ENCODE peak calls at places on chromosome 17, in four cellular contexts. L is H1, B is HepG2, D is GM12878. M is an unnamed sample.

GRCh38 chr17:68435876-68436842 is 21.1 kb downstream of the WIPI1 start:
- DNase-seq in D (no peak), B (peak), L (no peak), M (peak)

GRCh38 chr17:28471531-28472342 is 1.7 kb upstream of the SLC13A2 start:
- DNase-seq in L (no peak), D (no peak), B (no peak), M (no peak)

GRCh38 chr17:65171753-65172152 is 34.6 kb downstream of the RGS9 start:
- DNase-seq in D (no peak), B (no peak), L (no peak), M (no peak)

GRCh38 chr17:41190328-41190727 is 641 bp downstream of the KRTAP9-1 start:
- DNase-seq in D (no peak), B (no peak), L (no peak), M (no peak)

GRCh38 chr17:42224651-42225050 is 30.4 kb upstream of the GHDC start:
- DNase-seq in L (no peak), B (no peak), D (no peak), M (no peak)

GRCh38 chr17:33169580-33170285 is 123.4 kb downstream of the ASIC2 start:
- DNase-seq in B (no peak), D (no peak), L (no peak), M (no peak)

GRCh38 chr17:63954402-63955063 is 18.2 kb downstream of the SCN4A start:
- DNase-seq in L (no peak), B (no peak), D (no peak), M (no peak)

GRCh38 chr17:82407255-82407654 is 10.9 kb upstream of the HEXD start:
- DNase-seq in D (no peak), B (no peak), L (no peak), M (no peak)

GRCh38 chr17:81135503-81136283 is 29.6 kb upstream of the PVALEF start:
- DNase-seq in D (no peak), L (no peak), B (no peak), M (no peak)

GRCh38 chr17:68762911-68763310 is 161.7 kb upstream of the FAM20A start:
- DNase-seq in L (no peak), B (no peak), D (no peak), M (no peak)

GRCh38 chr17:61568219-61569072 is 22.6 kb downstream of the NACA2 start:
- DNase-seq in L (no peak), D (no peak), B (peak), M (no peak)

GRCh38 chr17:58337126-58337599 is 8.6 kb upstream of the TSPOAP1 start:
- DNase-seq in L (no peak), D (no peak), B (no peak), M (peak)

GRCh38 chr17:53724726-53725125 is 98.0 kb upstream of the KIF2B start:
- DNase-seq in L (no peak), B (no peak), D (no peak), M (no peak)

GRCh38 chr17:8963665-8964258 is 1.7 kb downstream of the PIK3R5 start:
- DNase-seq in B (no peak), D (no peak), L (no peak), M (no peak)

GRCh38 chr17:57016764-57017116 is 38.8 kb downstream of the SCPEP1 start:
- DNase-seq in B (no peak), L (no peak), D (no peak), M (no peak)

GRCh38 chr17:79835953-79836951 is 3.0 kb downstream of the CBX4 start:
- DNase-seq in D (no peak), B (no peak), L (peak), M (peak)

GRCh38 chr17:38914741-38915638 is 10.4 kb upstream of the LASP1NB start:
- DNase-seq in D (no peak), L (no peak), B (peak), M (peak)

GRCh38 chr17:51647873-51648272 is 387.5 kb downstream of the UTP18 start:
- DNase-seq in B (no peak), L (no peak), D (no peak), M (no peak)

GRCh38 chr17:21689604-21690003 is 2.7 kb upstream of the KCNJ18 start:
- DNase-seq in B (no peak), L (no peak), D (no peak), M (no peak)

GRCh38 chr17:83191388-83192160 is 112.2 kb downstream of the METRNL start:
- DNase-seq in D (no peak), L (no peak), B (no peak), M (no peak)

GRCh38 chr17:16044484-16044883 is 44.9 kb downstream of the TTC19 start:
- DNase-seq in D (no peak), L (no peak), B (no peak), M (no peak)

GRCh38 chr17:1843947-1844346 is 14.1 kb downstream of the RPA1 start:
- DNase-seq in L (no peak), D (no peak), B (no peak), M (no peak)

GRCh38 chr17:68954146-68954971 is 833 bp downstream of the ABCA8 start:
- DNase-seq in D (no peak), L (no peak), B (no peak), M (no peak)

GRCh38 chr17:66417300-66417719 is 114.9 kb downstream of the PRKCA start:
- DNase-seq in D (no peak), B (peak), L (no peak), M (no peak)

GRCh38 chr17:63154586-63155244 is 188.7 kb downstream of the TANC2 start:
- DNase-seq in B (no peak), D (no peak), L (no peak), M (no peak)

GRCh38 chr17:7814969-7815368 is 19.0 kb upstream of the KDM6B start:
- DNase-seq in L (no peak), D (no peak), B (no peak), M (no peak)

GRCh38 chr17:60326702-60327101 is 65.2 kb downstream of the USP32 start:
- DNase-seq in B (no peak), D (no peak), L (no peak), M (no peak)

GRCh38 chr17:58932956-58933355 is 173.7 kb downstream of the TRIM37 start:
- DNase-seq in B (no peak), L (no peak), D (no peak), M (no peak)

GRCh38 chr17:13010959-13011358 is 6.9 kb downstream of the ELAC2 start:
- DNase-seq in B (no peak), D (no peak), L (no peak), M (no peak)

GRCh38 chr17:66365204-66365524 is 62.8 kb downstream of the PRKCA start:
- DNase-seq in L (no peak), B (no peak), D (no peak), M (no peak)

GRCh38 chr17:80106176-80106575 is 4.8 kb downstream of the GAA start:
- DNase-seq in L (no peak), D (no peak), B (no peak), M (no peak)

DNA sequence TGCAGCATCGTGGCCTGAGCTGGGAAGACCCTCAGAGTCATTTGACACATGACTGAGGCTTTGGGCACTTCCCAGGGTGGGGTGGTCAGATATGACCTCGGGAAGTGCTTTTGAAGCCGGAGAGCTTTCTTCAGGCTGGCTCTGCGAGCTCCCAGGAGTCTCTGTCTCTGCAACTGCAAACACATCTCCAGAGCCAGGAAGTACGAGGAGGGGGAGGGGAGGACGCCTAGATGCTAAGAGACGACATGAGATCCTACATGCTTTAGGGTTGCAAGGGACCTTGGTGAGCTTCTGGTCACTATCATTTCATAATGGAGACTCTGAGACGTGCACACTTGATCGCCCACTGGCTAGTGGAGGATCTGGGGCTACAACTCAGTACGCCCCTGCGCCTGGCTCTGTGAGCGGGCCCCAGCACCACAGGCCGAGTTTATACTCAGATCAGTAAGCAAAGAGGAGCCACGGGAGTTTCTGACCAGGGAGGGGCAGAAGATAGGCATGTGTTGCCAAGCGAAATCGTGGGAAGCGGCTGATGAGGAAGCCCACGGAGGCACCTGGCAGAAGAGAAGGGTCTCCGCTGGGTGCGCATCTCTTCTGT is 527 bp upstream of the MGAT5B start:
- DNase-seq in L (no peak), D (no peak), B (no peak), M (no peak)
- TF ChIP-seq SP1 in L (no peak), D (no peak), B (no peak), M (no peak)

GRCh38 chr17:78737332-78737731 is 44.7 kb downstream of the CYTH1 start:
- DNase-seq in L (no peak), B (no peak), D (no peak), M (peak)
- TF ChIP-seq EP300 in L (no peak), B (no peak), D (no peak), M (peak)

GRCh38 chr17:48791128-48792032 is 25.6 kb downstream of the TTLL6 start:
- DNase-seq in D (peak), B (peak), L (peak), M (peak)
- TF ChIP-seq SP1 in D (no peak), B (no peak), L (no peak), M (peak)

GRCh38 chr17:36901506-36901905 is 35.8 kb upstream of the LHX1 start:
- DNase-seq in D (no peak), L (peak), B (peak), M (no peak)
- TF ChIP-seq EP300 in D (no peak), L (no peak), B (no peak), M (no peak)

GRCh38 chr17:50347087-50347893 is 1.4 kb downstream of the XYLT2 start:
- DNase-seq in D (no peak), B (no peak), L (no peak), M (no peak)

GRCh38 chr17:50350733-50351132 is 4.8 kb downstream of the XYLT2 start:
- DNase-seq in D (no peak), B (no peak), L (no peak), M (no peak)

GRCh38 chr17:50347894-50348291 is 2.0 kb downstream of the XYLT2 start:
- DNase-seq in B (no peak), L (no peak), D (no peak), M (no peak)

GRCh38 chr17:50349241-50349595 is 3.3 kb downstream of the XYLT2 start:
- DNase-seq in D (no peak), B (no peak), L (no peak), M (no peak)

DNA sequence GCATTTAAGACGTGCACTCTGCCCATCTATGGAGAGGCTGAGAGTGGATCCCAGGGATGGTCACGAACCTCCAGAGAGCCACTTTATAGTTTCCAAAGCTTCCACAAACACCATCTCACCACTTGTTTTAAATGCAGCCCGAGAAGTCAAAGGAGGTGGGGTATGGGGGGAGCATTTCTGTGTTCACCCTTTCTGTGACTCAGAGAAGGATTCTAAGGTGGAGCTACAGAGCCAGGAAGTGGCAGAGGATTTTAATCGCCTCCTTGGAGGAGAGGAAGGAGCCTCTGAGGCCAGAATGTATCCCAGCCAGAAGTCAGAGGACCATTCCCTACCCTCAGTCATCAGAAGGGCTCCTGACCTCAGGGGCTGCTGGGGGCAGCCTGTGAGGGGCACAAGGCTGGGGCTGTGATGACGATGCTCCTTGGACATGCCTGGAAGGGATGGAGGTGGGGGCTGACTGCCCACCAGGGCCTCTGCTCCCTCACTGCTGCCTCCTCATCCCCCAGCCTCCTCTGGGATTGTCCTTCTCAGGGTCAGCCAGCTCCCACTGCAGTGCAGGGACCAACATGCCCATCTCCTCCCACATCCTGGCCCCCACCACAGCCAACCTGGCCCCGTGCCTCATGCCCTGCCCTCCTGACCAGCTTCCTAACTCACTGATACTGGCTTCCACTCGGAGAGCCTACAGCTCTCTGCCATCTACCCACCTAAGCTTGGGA is 2.8 kb downstream of the XYLT2 start:
- DNase-seq in L (no peak), D (no peak), B (no peak), M (no peak)
- TF ChIP-seq SP1 in L (no peak), D (no peak), B (no peak), M (no peak)

GRCh38 chr17:78341559-78342437 is 18.1 kb downstream of the SOCS3 start:
- DNase-seq in D (no peak), B (no peak), L (no peak), M (peak)

GRCh38 chr17:78340183-78340955 is 19.5 kb downstream of the SOCS3 start:
- DNase-seq in L (no peak), D (no peak), B (no peak), M (no peak)

GRCh38 chr17:78335176-78335575 is 24.7 kb downstream of the SOCS3 start:
- DNase-seq in L (no peak), B (no peak), D (no peak), M (no peak)

GRCh38 chr17:78338860-78339259 is 21.0 kb downstream of the SOCS3 start:
- DNase-seq in D (no peak), B (no peak), L (no peak), M (no peak)

DNA sequence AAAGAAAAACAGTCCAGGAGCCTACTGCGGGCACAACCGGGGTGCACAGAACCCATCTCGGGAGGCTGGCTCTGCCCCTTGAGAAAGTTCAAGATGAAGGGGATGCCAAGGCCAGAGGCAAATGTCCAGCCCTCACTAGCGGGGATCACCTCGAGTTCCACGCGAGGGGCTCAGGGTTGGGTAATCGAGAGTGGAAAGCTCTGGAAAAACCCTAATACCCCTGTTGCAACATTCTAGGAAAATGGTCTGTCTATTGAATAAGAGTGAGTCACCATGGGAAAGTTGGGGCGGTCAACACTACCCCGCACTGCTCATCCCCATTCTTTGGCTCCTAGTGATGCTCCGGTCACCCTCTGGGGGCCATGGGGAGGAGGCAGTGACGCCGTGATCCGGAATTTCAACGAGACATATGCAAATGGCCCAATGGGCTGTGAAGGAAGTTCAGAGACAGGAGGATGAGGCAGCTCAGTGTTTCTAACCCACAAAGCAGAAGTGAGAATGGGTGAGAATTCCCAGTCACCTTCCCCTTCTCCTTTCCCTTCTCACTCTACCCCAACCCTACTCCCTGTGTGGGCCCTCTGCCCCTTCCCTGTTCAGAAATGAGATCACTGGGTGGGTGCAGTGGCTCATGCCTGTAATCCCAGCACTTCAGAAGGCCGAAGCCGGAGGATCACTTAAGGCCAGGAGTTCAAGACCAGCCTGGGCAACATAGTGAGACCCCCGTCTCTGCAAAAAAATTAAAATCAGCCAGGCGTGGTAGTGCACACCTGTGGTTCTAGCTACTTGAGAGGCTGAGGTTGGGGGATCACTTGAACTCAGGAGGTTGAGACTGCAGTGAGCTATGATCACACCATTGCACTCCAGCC is 22.4 kb downstream of the SOCS3 start:
- DNase-seq in D (peak), B (no peak), L (no peak), M (no peak)
- TF ChIP-seq EP300 in D (peak), B (no peak), L (no peak), M (no peak)

GRCh38 chr17:45432405-45433113 is at the start of gene ARHGAP27:
- DNase-seq in B (no peak), D (no peak), L (no peak), M (no peak)
- TF ChIP-seq SP1 in B (no peak), D (no peak), L (no peak), M (no peak)